ENCODE peak calls at places on chromosomes 2 and 18, in eight cellular contexts. L is adrenal gland, X is K562, B is A549, P is suprapubic skin, A is Peyer's patch, Y is transverse colon, E is body of pancreas. D is an unnamed sample.

GRCh38 chr2:156182132-156182531 is 150.4 kb downstream of the NR4A2 start:
- DNase-seq in L (no peak), X (no peak), B (peak), P (no peak), A (no peak), Y (peak), E (peak), D (no peak)

GRCh38 chr18:36697905-36698304 is 130.9 kb downstream of the TPGS2 start:
- DNase-seq in L (no peak), X (no peak), B (no peak), P (no peak), A (no peak), Y (no peak), E (no peak), D (peak)

GRCh38 chr18:6714027-6714426 is 15.5 kb upstream of the ARHGAP28 start:
- DNase-seq in L (no peak), X (no peak), B (no peak), P (no peak), A (no peak), Y (no peak), E (no peak), D (no peak)

GRCh38 chr2:48844418-48845155 is 89.1 kb upstream of the LHCGR start:
- DNase-seq in L (no peak), X (no peak), B (no peak), P (no peak), A (no peak), Y (no peak), E (no peak), D (no peak)

GRCh38 chr2:236250909-236251579 is 13.2 kb downstream of the ASB18 start:
- DNase-seq in L (no peak), X (no peak), B (no peak), P (no peak), A (no peak), Y (no peak), E (no peak), D (no peak)

GRCh38 chr2:238446371-238446770 is 19.6 kb downstream of the ASB1 start:
- DNase-seq in L (no peak), X (no peak), B (no peak), P (no peak), A (no peak), Y (no peak), E (no peak), D (no peak)

GRCh38 chr18:79588636-79589481 is 90.7 kb upstream of the CTDP1 start:
- DNase-seq in L (peak), X (no peak), B (no peak), P (peak), A (peak), Y (peak), E (peak), D (peak)

GRCh38 chr2:36561223-36561944 is 36.6 kb downstream of the FEZ2 start:
- DNase-seq in L (peak), X (no peak), B (peak), P (no peak), A (no peak), Y (peak), E (no peak), D (no peak)

GRCh38 chr2:158486970-158487325 is 30.2 kb downstream of the PKP4 start:
- DNase-seq in L (no peak), X (no peak), B (no peak), P (no peak), A (no peak), Y (no peak), E (no peak), D (no peak)

GRCh38 chr2:145799595-145800108 is 1279.7 kb upstream of the ZEB2 start:
- DNase-seq in L (no peak), X (no peak), B (no peak), P (no peak), A (no peak), Y (no peak), E (no peak), D (no peak)

GRCh38 chr2:144432921-144433320 is 87.0 kb downstream of the ZEB2 start:
- DNase-seq in L (no peak), X (no peak), B (no peak), P (no peak), A (no peak), Y (no peak), E (no peak), D (no peak)

GRCh38 chr2:19575618-19576017 is 217.2 kb upstream of the OSR1 start:
- DNase-seq in L (no peak), X (no peak), B (no peak), P (no peak), A (no peak), Y (no peak), E (no peak), D (no peak)

GRCh38 chr2:145558617-145559350 is 1038.9 kb upstream of the ZEB2 start:
- DNase-seq in L (no peak), X (no peak), B (no peak), P (no peak), A (no peak), Y (no peak), E (no peak), D (no peak)

GRCh38 chr2:79619976-79620375 is 107.1 kb downstream of the CTNNA2 start:
- DNase-seq in L (no peak), X (no peak), B (no peak), P (no peak), A (no peak), Y (no peak), E (no peak), D (no peak)

GRCh38 chr2:101540518-101540917 is 65.6 kb upstream of the RFX8 start:
- DNase-seq in L (no peak), X (no peak), B (no peak), P (no peak), A (no peak), Y (no peak), E (no peak), D (no peak)

GRCh38 chr18:75456277-75456676 is 28.8 kb upstream of the SMIM21 start:
- DNase-seq in L (no peak), X (no peak), B (no peak), P (no peak), A (no peak), Y (no peak), E (no peak), D (no peak)

GRCh38 chr2:42804338-42804737 is 12.0 kb upstream of the HAAO start:
- DNase-seq in L (peak), X (no peak), B (no peak), P (no peak), A (no peak), Y (no peak), E (no peak), D (peak)

GRCh38 chr2:65064728-65065552 is 8.7 kb downstream of the CEP68 start:
- DNase-seq in L (peak), X (peak), B (peak), P (no peak), A (peak), Y (peak), E (peak), D (peak)

GRCh38 chr2:189848276-189848675 is 64.0 kb downstream of the PMS1 start:
- DNase-seq in L (no peak), X (no peak), B (no peak), P (no peak), A (no peak), Y (no peak), E (no peak), D (no peak)

GRCh38 chr18:69674921-69675405 is 272.7 kb downstream of the CD226 start:
- DNase-seq in L (no peak), X (no peak), B (no peak), P (no peak), A (no peak), Y (no peak), E (no peak), D (no peak)

GRCh38 chr2:58992062-58992736 is 751.1 kb upstream of the FANCL start:
- DNase-seq in L (no peak), X (no peak), B (peak), P (no peak), A (no peak), Y (no peak), E (no peak), D (no peak)

GRCh38 chr18:70663141-70663540 is 374.3 kb downstream of the SOCS6 start:
- DNase-seq in L (no peak), X (no peak), B (no peak), P (no peak), A (no peak), Y (no peak), E (no peak), D (no peak)

GRCh38 chr2:60629801-60630385 is 76.4 kb upstream of the BCL11A start:
- DNase-seq in L (no peak), X (no peak), B (no peak), P (no peak), A (no peak), Y (no peak), E (no peak), D (no peak)

GRCh38 chr2:201579536-201579935 is 63.8 kb downstream of the TMEM237 start:
- DNase-seq in L (no peak), X (no peak), B (no peak), P (no peak), A (no peak), Y (no peak), E (no peak), D (no peak)

GRCh38 chr2:26670931-26671460 is 21.5 kb upstream of the KCNK3 start:
- DNase-seq in L (no peak), X (no peak), B (no peak), P (no peak), A (no peak), Y (no peak), E (no peak), D (no peak)

GRCh38 chr2:5710615-5711014 is 18.4 kb downstream of the SOX11 start:
- DNase-seq in L (no peak), X (no peak), B (no peak), P (no peak), A (no peak), Y (no peak), E (no peak), D (no peak)

GRCh38 chr2:200406379-200406778 is 99.9 kb downstream of the SPATS2L start:
- DNase-seq in L (no peak), X (no peak), B (no peak), P (no peak), A (no peak), Y (no peak), E (no peak), D (no peak)

GRCh38 chr2:23375448-23375847 is 9.5 kb upstream of the KLHL29 start:
- DNase-seq in L (no peak), X (peak), B (peak), P (no peak), A (no peak), Y (no peak), E (no peak), D (no peak)

GRCh38 chr18:9613550-9614400 is 584 bp downstream of the PPP4R1 start:
- DNase-seq in L (peak), X (peak), B (peak), P (peak), A (peak), Y (peak), E (peak), D (peak)

GRCh38 chr2:230910546-230911135 is 14.4 kb downstream of the GPR55 start:
- DNase-seq in L (no peak), X (peak), B (no peak), P (peak), A (no peak), Y (peak), E (no peak), D (no peak)

GRCh38 chr2:97732436-97733340 is 19.3 kb downstream of the ZAP70 start:
- DNase-seq in L (no peak), X (no peak), B (no peak), P (peak), A (no peak), Y (no peak), E (no peak), D (no peak)

GRCh38 chr2:85743304-85743978 is 10.3 kb upstream of the ATOH8 start:
- DNase-seq in L (peak), X (no peak), B (peak), P (no peak), A (no peak), Y (no peak), E (peak), D (no peak)

GRCh38 chr18:51647346-51647745 is 449.9 kb upstream of the MEX3C start:
- DNase-seq in L (no peak), X (no peak), B (no peak), P (no peak), A (no peak), Y (no peak), E (no peak), D (no peak)

GRCh38 chr18:25136416-25137132 is 215.4 kb downstream of the ZNF521 start:
- DNase-seq in L (peak), X (no peak), B (no peak), P (no peak), A (no peak), Y (no peak), E (no peak), D (no peak)

GRCh38 chr18:48806551-48807261 is 144.1 kb downstream of the SMAD7 start:
- DNase-seq in L (no peak), X (no peak), B (no peak), P (peak), A (peak), Y (peak), E (peak), D (no peak)

GRCh38 chr18:53887447-53887846 is 337.0 kb downstream of the MBD2 start:
- DNase-seq in L (no peak), X (no peak), B (no peak), P (no peak), A (no peak), Y (no peak), E (no peak), D (no peak)

GRCh38 chr2:73892631-73893329 is at the start of gene ACTG2:
- DNase-seq in L (no peak), X (no peak), B (no peak), P (peak), A (no peak), Y (peak), E (no peak), D (no peak)
- TF ChIP-seq POLR2A in L (no peak), X (no peak), B (no peak), P (no peak), A (no peak), Y (peak), E (no peak), D (no peak)

GRCh38 chr2:77099961-77100360 is 422.2 kb downstream of the LRRTM4 start:
- DNase-seq in L (no peak), X (no peak), B (no peak), P (no peak), A (no peak), Y (no peak), E (no peak), D (no peak)

GRCh38 chr2:77105008-77105407 is 417.2 kb downstream of the LRRTM4 start:
- DNase-seq in L (no peak), X (no peak), B (no peak), P (no peak), A (no peak), Y (no peak), E (no peak), D (no peak)

GRCh38 chr2:77101796-77102452 is 420.3 kb downstream of the LRRTM4 start:
- DNase-seq in L (no peak), X (no peak), B (no peak), P (no peak), A (no peak), Y (no peak), E (no peak), D (no peak)

GRCh38 chr2:77104554-77104953 is 417.6 kb downstream of the LRRTM4 start:
- DNase-seq in L (no peak), X (no peak), B (no peak), P (no peak), A (no peak), Y (no peak), E (no peak), D (no peak)

DNA sequence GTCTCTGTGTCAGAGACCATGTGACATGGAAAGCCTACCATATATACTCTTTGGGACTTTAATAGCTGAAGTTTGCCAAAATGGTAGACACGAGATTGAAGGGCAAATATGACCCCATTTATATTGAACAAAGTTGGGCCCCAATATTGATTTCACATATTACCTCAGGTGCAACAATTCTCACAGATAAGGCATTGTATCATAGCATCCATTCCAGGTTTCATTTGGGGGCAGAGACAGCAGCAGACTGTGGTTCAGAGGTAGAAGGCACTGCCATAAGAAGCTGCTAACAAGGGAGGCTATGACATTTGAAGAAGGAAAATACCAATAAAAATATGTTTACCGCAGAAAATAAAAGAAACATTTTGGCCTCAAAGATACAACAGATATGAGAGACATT is 419.2 kb downstream of the LRRTM4 start:
- DNase-seq in L (no peak), X (no peak), B (no peak), P (no peak), A (no peak), Y (no peak), E (no peak), D (no peak)
- H3K27ac ChIP-seq in L (no peak), X (no peak), B (no peak), P (no peak), A (no peak), Y (no peak), E (no peak), D (no peak)

DNA sequence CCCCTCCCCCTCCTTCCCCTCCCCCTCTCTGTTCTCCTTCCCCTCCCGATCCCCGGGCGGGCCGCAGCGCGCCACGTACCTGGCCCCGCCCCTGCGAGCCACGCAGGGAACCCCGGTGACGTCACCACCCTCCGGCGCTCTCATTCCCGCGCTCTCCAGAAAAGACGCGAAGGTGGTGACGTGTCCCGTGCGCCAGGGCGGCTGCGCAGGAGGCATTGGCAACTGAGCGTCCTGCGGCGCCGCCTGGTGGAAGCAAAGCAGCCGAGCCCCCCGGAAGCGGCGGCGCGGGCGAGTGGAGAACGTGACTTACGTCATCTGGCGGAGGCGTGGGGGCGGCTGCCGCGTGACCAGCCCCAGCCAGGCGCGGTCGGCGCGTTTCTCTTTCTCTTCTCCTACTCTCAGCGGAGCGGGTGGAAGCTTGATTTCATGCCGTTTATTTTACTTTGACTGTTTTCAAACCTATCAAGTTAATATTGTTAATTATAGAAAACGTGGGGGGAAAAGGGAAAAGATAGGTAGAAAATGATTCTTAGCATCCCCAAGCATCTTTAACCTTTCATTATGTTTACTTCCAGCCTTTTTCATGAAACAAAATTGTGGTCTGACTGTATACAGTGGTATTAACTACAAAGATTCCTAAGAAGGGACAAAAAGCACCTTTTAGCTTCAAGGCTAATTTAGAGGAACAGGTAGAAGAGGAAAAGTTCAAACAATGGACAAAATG is 48.1 kb downstream of the C2orf42 start:
- DNase-seq in L (peak), X (peak), B (peak), P (peak), A (peak), Y (peak), E (peak), D (peak)
- TF ChIP-seq POLR2A in L (peak), X (peak), B (peak), P (peak), A (peak), Y (peak), E (peak), D (peak)

DNA sequence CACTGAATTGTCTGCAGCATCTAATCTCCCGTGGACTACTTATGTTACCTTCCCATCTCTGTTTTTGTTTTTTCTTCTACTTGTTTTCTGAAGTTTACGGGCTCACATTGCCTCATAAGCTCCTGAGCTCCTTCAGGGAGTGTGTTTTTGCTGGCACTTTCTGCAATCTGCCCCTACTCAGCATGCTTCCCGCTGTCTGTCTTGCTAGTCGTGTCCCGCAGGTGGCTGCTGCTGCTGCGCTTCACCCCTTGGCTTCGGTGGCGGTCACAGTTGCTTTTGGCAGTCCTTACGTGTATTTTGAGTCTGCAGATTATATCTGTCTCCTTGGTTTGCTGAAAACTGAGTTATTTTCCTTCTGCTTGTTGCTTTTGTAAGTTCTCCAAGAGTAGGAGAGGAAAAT is 37.3 kb downstream of the FER1L5 start:
- DNase-seq in L (no peak), X (no peak), B (no peak), P (no peak), A (no peak), Y (no peak), E (peak), D (no peak)
- H3K27ac ChIP-seq in L (no peak), X (no peak), B (no peak), P (no peak), A (no peak), Y (no peak), E (peak), D (no peak)

GRCh38 chr2:28894470-28895188 is at the start of gene WDR43:
- DNase-seq in L (peak), X (peak), B (peak), P (peak), A (peak), Y (peak), E (peak), D (peak)
- TF ChIP-seq POLR2A in L (peak), X (peak), B (peak), P (peak), A (peak), Y (peak), E (peak), D (peak)

GRCh38 chr2:105403785-105404698 is 5.2 kb upstream of the FHL2 start:
- DNase-seq in L (peak), X (peak), B (peak), P (no peak), A (no peak), Y (peak), E (no peak), D (peak)
- H3K27ac ChIP-seq in L (no peak), X (peak), B (peak), P (peak), A (peak), Y (peak), E (no peak), D (peak)

D was measured in gastrocnemius medialis.